ENCODE peak calls at places on chromosome 2, in seven cellular contexts. One of them, this sample, is unnamed.

GRCh38 chr2:32009479-32010256 is 1.1 kb downstream of the MEMO1 start:
- DNase-seq in heart left ventricle: peak
- DNase-seq in cardiac muscle cell: peak
- DNase-seq in effector memory CD4-positive, alpha-beta T cell: peak
- DNase-seq in SJSA1: peak
- DNase-seq in DND-41: peak
- DNase-seq in mucosa of descending colon: peak
- DNase-seq in this sample: peak

GRCh38 chr2:216064014-216064630 is 17.5 kb downstream of the PECR start:
- DNase-seq in SJSA1: no peak
- DNase-seq in effector memory CD4-positive, alpha-beta T cell: no peak
- DNase-seq in DND-41: no peak
- DNase-seq in cardiac muscle cell: peak
- DNase-seq in mucosa of descending colon: no peak
- DNase-seq in heart left ventricle: no peak
- DNase-seq in this sample: no peak

GRCh38 chr2:127810156-127810636 is 775 bp downstream of the WDR33 start:
- DNase-seq in SJSA1: no peak
- DNase-seq in effector memory CD4-positive, alpha-beta T cell: no peak
- DNase-seq in mucosa of descending colon: peak
- DNase-seq in cardiac muscle cell: peak
- DNase-seq in heart left ventricle: peak
- DNase-seq in DND-41: no peak
- DNase-seq in this sample: no peak

GRCh38 chr2:142937347-142937746 is 59.9 kb downstream of the KYNU start:
- DNase-seq in cardiac muscle cell: no peak
- DNase-seq in mucosa of descending colon: no peak
- DNase-seq in SJSA1: no peak
- DNase-seq in effector memory CD4-positive, alpha-beta T cell: no peak
- DNase-seq in DND-41: no peak
- DNase-seq in heart left ventricle: no peak
- DNase-seq in this sample: no peak

GRCh38 chr2:237483018-237483731 is 3.9 kb upstream of the MLPH start:
- DNase-seq in effector memory CD4-positive, alpha-beta T cell: no peak
- DNase-seq in heart left ventricle: no peak
- DNase-seq in SJSA1: peak
- DNase-seq in mucosa of descending colon: peak
- DNase-seq in DND-41: no peak
- DNase-seq in cardiac muscle cell: peak
- DNase-seq in this sample: no peak

GRCh38 chr2:75173746-75174145 is 25.6 kb downstream of the TACR1 start:
- DNase-seq in SJSA1: no peak
- DNase-seq in heart left ventricle: no peak
- DNase-seq in DND-41: no peak
- DNase-seq in effector memory CD4-positive, alpha-beta T cell: no peak
- DNase-seq in cardiac muscle cell: no peak
- DNase-seq in mucosa of descending colon: no peak
- DNase-seq in this sample: no peak

GRCh38 chr2:109108740-109109139 is 20.3 kb upstream of the SH3RF3 start:
- DNase-seq in cardiac muscle cell: no peak
- DNase-seq in effector memory CD4-positive, alpha-beta T cell: no peak
- DNase-seq in DND-41: no peak
- DNase-seq in SJSA1: peak
- DNase-seq in heart left ventricle: no peak
- DNase-seq in mucosa of descending colon: no peak
- DNase-seq in this sample: no peak

GRCh38 chr2:238308177-238308576 is 12.1 kb upstream of the TRAF3IP1 start:
- DNase-seq in effector memory CD4-positive, alpha-beta T cell: no peak
- DNase-seq in cardiac muscle cell: no peak
- DNase-seq in mucosa of descending colon: no peak
- DNase-seq in SJSA1: no peak
- DNase-seq in DND-41: no peak
- DNase-seq in heart left ventricle: no peak
- DNase-seq in this sample: no peak

GRCh38 chr2:158546412-158547144 is 89.8 kb downstream of the PKP4 start:
- DNase-seq in effector memory CD4-positive, alpha-beta T cell: no peak
- DNase-seq in SJSA1: no peak
- DNase-seq in DND-41: no peak
- DNase-seq in heart left ventricle: no peak
- DNase-seq in mucosa of descending colon: no peak
- DNase-seq in cardiac muscle cell: no peak
- DNase-seq in this sample: no peak

GRCh38 chr2:192051533-192051932 is 143.2 kb downstream of the TMEFF2 start:
- DNase-seq in mucosa of descending colon: no peak
- DNase-seq in DND-41: no peak
- DNase-seq in effector memory CD4-positive, alpha-beta T cell: no peak
- DNase-seq in SJSA1: no peak
- DNase-seq in heart left ventricle: no peak
- DNase-seq in cardiac muscle cell: no peak
- DNase-seq in this sample: no peak

GRCh38 chr2:222982010-222982908 is 69.7 kb upstream of the KCNE4 start:
- DNase-seq in cardiac muscle cell: peak
- DNase-seq in SJSA1: no peak
- DNase-seq in mucosa of descending colon: peak
- DNase-seq in effector memory CD4-positive, alpha-beta T cell: no peak
- DNase-seq in heart left ventricle: peak
- DNase-seq in DND-41: peak
- DNase-seq in this sample: no peak

GRCh38 chr2:241595600-241596140 is 37.1 kb downstream of the BOK start:
- DNase-seq in effector memory CD4-positive, alpha-beta T cell: no peak
- DNase-seq in heart left ventricle: no peak
- DNase-seq in cardiac muscle cell: peak
- DNase-seq in mucosa of descending colon: peak
- DNase-seq in DND-41: peak
- DNase-seq in SJSA1: no peak
- DNase-seq in this sample: no peak

GRCh38 chr2:42967959-42968674 is 175.7 kb upstream of the HAAO start:
- DNase-seq in DND-41: no peak
- DNase-seq in cardiac muscle cell: peak
- DNase-seq in effector memory CD4-positive, alpha-beta T cell: no peak
- DNase-seq in heart left ventricle: peak
- DNase-seq in mucosa of descending colon: no peak
- DNase-seq in SJSA1: peak
- DNase-seq in this sample: no peak

GRCh38 chr2:213868526-213868925 is 542.3 kb upstream of the VWC2L start:
- DNase-seq in cardiac muscle cell: no peak
- DNase-seq in mucosa of descending colon: no peak
- DNase-seq in SJSA1: no peak
- DNase-seq in effector memory CD4-positive, alpha-beta T cell: no peak
- DNase-seq in DND-41: no peak
- DNase-seq in heart left ventricle: no peak
- DNase-seq in this sample: no peak

GRCh38 chr2:46165916-46166315 is 131.3 kb upstream of the EPAS1 start:
- DNase-seq in heart left ventricle: no peak
- DNase-seq in SJSA1: no peak
- DNase-seq in cardiac muscle cell: no peak
- DNase-seq in effector memory CD4-positive, alpha-beta T cell: no peak
- DNase-seq in DND-41: no peak
- DNase-seq in mucosa of descending colon: no peak
- DNase-seq in this sample: no peak

GRCh38 chr2:238380785-238381184 is 45.9 kb upstream of the ASB1 start:
- DNase-seq in mucosa of descending colon: no peak
- DNase-seq in DND-41: no peak
- DNase-seq in SJSA1: no peak
- DNase-seq in cardiac muscle cell: peak
- DNase-seq in effector memory CD4-positive, alpha-beta T cell: no peak
- DNase-seq in heart left ventricle: no peak
- DNase-seq in this sample: no peak

GRCh38 chr2:39377226-39377939 is 59.7 kb downstream of the MAP4K3 start:
- DNase-seq in cardiac muscle cell: peak
- DNase-seq in heart left ventricle: no peak
- DNase-seq in effector memory CD4-positive, alpha-beta T cell: no peak
- DNase-seq in SJSA1: no peak
- DNase-seq in mucosa of descending colon: peak
- DNase-seq in DND-41: no peak
- DNase-seq in this sample: no peak

GRCh38 chr2:169091761-169092523 is 22.6 kb downstream of the DHRS9 start:
- DNase-seq in effector memory CD4-positive, alpha-beta T cell: no peak
- DNase-seq in mucosa of descending colon: peak
- DNase-seq in heart left ventricle: no peak
- DNase-seq in cardiac muscle cell: peak
- DNase-seq in DND-41: no peak
- DNase-seq in SJSA1: no peak
- DNase-seq in this sample: no peak

GRCh38 chr2:209719034-209719433 is 52.6 kb upstream of the UNC80 start:
- DNase-seq in mucosa of descending colon: no peak
- DNase-seq in cardiac muscle cell: no peak
- DNase-seq in DND-41: no peak
- DNase-seq in effector memory CD4-positive, alpha-beta T cell: no peak
- DNase-seq in heart left ventricle: no peak
- DNase-seq in SJSA1: no peak
- DNase-seq in this sample: no peak

GRCh38 chr2:239084007-239084406 is 236.1 kb downstream of the TWIST2 start:
- DNase-seq in effector memory CD4-positive, alpha-beta T cell: no peak
- DNase-seq in cardiac muscle cell: no peak
- DNase-seq in heart left ventricle: no peak
- DNase-seq in DND-41: no peak
- DNase-seq in mucosa of descending colon: no peak
- DNase-seq in SJSA1: no peak
- DNase-seq in this sample: no peak

GRCh38 chr2:161273038-161273760 is 35.0 kb upstream of the PSMD14 start:
- DNase-seq in DND-41: no peak
- DNase-seq in cardiac muscle cell: peak
- DNase-seq in SJSA1: no peak
- DNase-seq in heart left ventricle: no peak
- DNase-seq in mucosa of descending colon: peak
- DNase-seq in effector memory CD4-positive, alpha-beta T cell: no peak
- DNase-seq in this sample: peak

GRCh38 chr2:149339324-149339723 is 8.9 kb downstream of the LYPD6 start:
- DNase-seq in cardiac muscle cell: no peak
- DNase-seq in SJSA1: no peak
- DNase-seq in effector memory CD4-positive, alpha-beta T cell: no peak
- DNase-seq in DND-41: no peak
- DNase-seq in mucosa of descending colon: no peak
- DNase-seq in heart left ventricle: no peak
- DNase-seq in this sample: no peak

GRCh38 chr2:149348291-149348690 is 17.9 kb downstream of the LYPD6 start:
- DNase-seq in heart left ventricle: no peak
- DNase-seq in mucosa of descending colon: no peak
- DNase-seq in SJSA1: no peak
- DNase-seq in effector memory CD4-positive, alpha-beta T cell: no peak
- DNase-seq in cardiac muscle cell: no peak
- DNase-seq in DND-41: no peak
- DNase-seq in this sample: no peak

GRCh38 chr2:149342509-149342908 is 12.1 kb downstream of the LYPD6 start:
- DNase-seq in effector memory CD4-positive, alpha-beta T cell: no peak
- DNase-seq in cardiac muscle cell: no peak
- DNase-seq in SJSA1: no peak
- DNase-seq in DND-41: no peak
- DNase-seq in mucosa of descending colon: no peak
- DNase-seq in heart left ventricle: no peak
- DNase-seq in this sample: no peak

GRCh38 chr2:149346272-149346671 is 15.9 kb downstream of the LYPD6 start:
- DNase-seq in cardiac muscle cell: no peak
- DNase-seq in SJSA1: no peak
- DNase-seq in effector memory CD4-positive, alpha-beta T cell: no peak
- DNase-seq in DND-41: no peak
- DNase-seq in mucosa of descending colon: peak
- DNase-seq in heart left ventricle: no peak
- DNase-seq in this sample: no peak

DNA sequence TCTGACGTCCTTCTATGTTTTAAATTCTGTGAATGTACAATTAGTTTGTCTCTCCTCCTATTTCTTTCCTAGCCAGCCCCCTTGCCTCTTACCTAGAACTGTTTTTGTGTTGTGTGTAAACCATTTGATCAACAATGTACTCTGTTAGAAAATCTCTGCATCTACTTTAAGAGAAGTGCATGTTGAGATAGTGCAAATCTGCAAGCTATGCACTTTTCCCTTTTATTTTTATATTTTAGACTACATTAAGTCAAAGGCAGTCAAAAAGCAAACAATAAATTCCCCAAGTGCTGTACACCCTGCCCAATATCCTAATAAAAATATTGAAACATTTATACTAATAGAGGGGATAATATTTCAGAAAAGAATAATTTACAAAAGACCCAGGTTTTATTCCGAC is 13.7 kb downstream of the LYPD6 start:
- DNase-seq in cardiac muscle cell: no peak
- DNase-seq in DND-41: no peak
- DNase-seq in mucosa of descending colon: no peak
- DNase-seq in heart left ventricle: no peak
- DNase-seq in effector memory CD4-positive, alpha-beta T cell: no peak
- DNase-seq in SJSA1: no peak
- DNase-seq in this sample: no peak
- H3K4me3 ChIP-seq in cardiac muscle cell: no peak
- H3K4me3 ChIP-seq in DND-41: no peak
- H3K4me3 ChIP-seq in mucosa of descending colon: no peak
- H3K4me3 ChIP-seq in heart left ventricle: no peak
- H3K4me3 ChIP-seq in effector memory CD4-positive, alpha-beta T cell: no peak
- H3K4me3 ChIP-seq in SJSA1: no peak
- H3K4me3 ChIP-seq in this sample: no peak

GRCh38 chr2:101341421-101341820 is 32.9 kb upstream of the RNF149 start:
- DNase-seq in SJSA1: no peak
- DNase-seq in DND-41: peak
- DNase-seq in heart left ventricle: no peak
- DNase-seq in mucosa of descending colon: no peak
- DNase-seq in effector memory CD4-positive, alpha-beta T cell: no peak
- DNase-seq in cardiac muscle cell: no peak
- DNase-seq in this sample: no peak
- H3K4me3 ChIP-seq in SJSA1: no peak
- H3K4me3 ChIP-seq in DND-41: no peak
- H3K4me3 ChIP-seq in heart left ventricle: no peak
- H3K4me3 ChIP-seq in mucosa of descending colon: no peak
- H3K4me3 ChIP-seq in effector memory CD4-positive, alpha-beta T cell: no peak
- H3K4me3 ChIP-seq in cardiac muscle cell: no peak
- H3K4me3 ChIP-seq in this sample: no peak

GRCh38 chr2:96261328-96262003 is 4.3 kb downstream of the TMEM127 start:
- DNase-seq in mucosa of descending colon: no peak
- DNase-seq in heart left ventricle: no peak
- DNase-seq in effector memory CD4-positive, alpha-beta T cell: no peak
- DNase-seq in cardiac muscle cell: no peak
- DNase-seq in SJSA1: no peak
- DNase-seq in DND-41: no peak
- DNase-seq in this sample: no peak

GRCh38 chr2:96258393-96259022 is 7.3 kb downstream of the TMEM127 start:
- DNase-seq in DND-41: no peak
- DNase-seq in mucosa of descending colon: no peak
- DNase-seq in SJSA1: no peak
- DNase-seq in heart left ventricle: no peak
- DNase-seq in cardiac muscle cell: no peak
- DNase-seq in effector memory CD4-positive, alpha-beta T cell: no peak
- DNase-seq in this sample: no peak

GRCh38 chr2:96259497-96259921 is 6.3 kb downstream of the TMEM127 start:
- DNase-seq in cardiac muscle cell: no peak
- DNase-seq in heart left ventricle: peak
- DNase-seq in effector memory CD4-positive, alpha-beta T cell: no peak
- DNase-seq in mucosa of descending colon: peak
- DNase-seq in DND-41: no peak
- DNase-seq in SJSA1: no peak
- DNase-seq in this sample: no peak

GRCh38 chr2:96262306-96262705 is 3.5 kb downstream of the TMEM127 start:
- DNase-seq in cardiac muscle cell: no peak
- DNase-seq in effector memory CD4-positive, alpha-beta T cell: no peak
- DNase-seq in mucosa of descending colon: no peak
- DNase-seq in SJSA1: no peak
- DNase-seq in heart left ventricle: no peak
- DNase-seq in DND-41: no peak
- DNase-seq in this sample: no peak

GRCh38 chr2:96260404-96261260 is 5.2 kb downstream of the TMEM127 start:
- DNase-seq in effector memory CD4-positive, alpha-beta T cell: no peak
- DNase-seq in mucosa of descending colon: peak
- DNase-seq in cardiac muscle cell: peak
- DNase-seq in DND-41: peak
- DNase-seq in heart left ventricle: peak
- DNase-seq in SJSA1: peak
- DNase-seq in this sample: peak
- H3K4me3 ChIP-seq in effector memory CD4-positive, alpha-beta T cell: no peak
- H3K4me3 ChIP-seq in mucosa of descending colon: no peak
- H3K4me3 ChIP-seq in cardiac muscle cell: peak
- H3K4me3 ChIP-seq in DND-41: no peak
- H3K4me3 ChIP-seq in heart left ventricle: peak
- H3K4me3 ChIP-seq in SJSA1: no peak
- H3K4me3 ChIP-seq in this sample: no peak

GRCh38 chr2:196144513-196145126 is 26.8 kb downstream of the STK17B start:
- DNase-seq in mucosa of descending colon: no peak
- DNase-seq in DND-41: no peak
- DNase-seq in SJSA1: no peak
- DNase-seq in cardiac muscle cell: no peak
- DNase-seq in effector memory CD4-positive, alpha-beta T cell: no peak
- DNase-seq in heart left ventricle: no peak
- DNase-seq in this sample: no peak
- H3K4me3 ChIP-seq in mucosa of descending colon: no peak
- H3K4me3 ChIP-seq in DND-41: no peak
- H3K4me3 ChIP-seq in SJSA1: no peak
- H3K4me3 ChIP-seq in cardiac muscle cell: no peak
- H3K4me3 ChIP-seq in effector memory CD4-positive, alpha-beta T cell: no peak
- H3K4me3 ChIP-seq in heart left ventricle: no peak
- H3K4me3 ChIP-seq in this sample: no peak

This sample was measured in naive thymus-derived CD4-positive, alpha-beta T cell.